ENCODE peak calls at places on chromosome 7, in four cellular contexts. One of them, this sample, is unnamed.

GRCh38 chr7:122528879-122529481 is 169.9 kb downstream of the RNF133 start:
- DNase-seq in Caki2: no peak
- DNase-seq in RWPE1: peak
- DNase-seq in stimulated activated CD4-positive, alpha-beta T cell treated with anti-CD3 and anti-CD28 coated beads, Interleukin-2, amount 100 ng/mL, for 48 hours: no peak
- DNase-seq in this sample: peak

GRCh38 chr7:38881015-38881414 is 28.0 kb downstream of the VPS41 start:
- DNase-seq in Caki2: no peak
- DNase-seq in RWPE1: no peak
- DNase-seq in stimulated activated CD4-positive, alpha-beta T cell treated with anti-CD3 and anti-CD28 coated beads, Interleukin-2, amount 100 ng/mL, for 48 hours: no peak
- DNase-seq in this sample: no peak

GRCh38 chr7:84535584-84536255 is 341.1 kb upstream of the SEMA3A start:
- DNase-seq in Caki2: peak
- DNase-seq in RWPE1: no peak
- DNase-seq in stimulated activated CD4-positive, alpha-beta T cell treated with anti-CD3 and anti-CD28 coated beads, Interleukin-2, amount 100 ng/mL, for 48 hours: no peak
- DNase-seq in this sample: no peak

GRCh38 chr7:47814905-47815613 is 133.2 kb downstream of the PKD1L1 start:
- DNase-seq in Caki2: no peak
- DNase-seq in RWPE1: no peak
- DNase-seq in stimulated activated CD4-positive, alpha-beta T cell treated with anti-CD3 and anti-CD28 coated beads, Interleukin-2, amount 100 ng/mL, for 48 hours: no peak
- DNase-seq in this sample: no peak

GRCh38 chr7:143252002-143252401 is 11.2 kb upstream of the GSTK1 start:
- DNase-seq in Caki2: no peak
- DNase-seq in RWPE1: no peak
- DNase-seq in stimulated activated CD4-positive, alpha-beta T cell treated with anti-CD3 and anti-CD28 coated beads, Interleukin-2, amount 100 ng/mL, for 48 hours: no peak
- DNase-seq in this sample: no peak

GRCh38 chr7:130272456-130273080 is 5.9 kb downstream of the CPA2 start:
- DNase-seq in Caki2: no peak
- DNase-seq in RWPE1: peak
- DNase-seq in stimulated activated CD4-positive, alpha-beta T cell treated with anti-CD3 and anti-CD28 coated beads, Interleukin-2, amount 100 ng/mL, for 48 hours: no peak
- DNase-seq in this sample: no peak

GRCh38 chr7:42747073-42747472 is 164.8 kb downstream of the C7orf25 start:
- DNase-seq in Caki2: no peak
- DNase-seq in RWPE1: no peak
- DNase-seq in stimulated activated CD4-positive, alpha-beta T cell treated with anti-CD3 and anti-CD28 coated beads, Interleukin-2, amount 100 ng/mL, for 48 hours: no peak
- DNase-seq in this sample: no peak

GRCh38 chr7:100675581-100676350 is 2.2 kb downstream of the GNB2 start:
- DNase-seq in Caki2: no peak
- DNase-seq in RWPE1: peak
- DNase-seq in stimulated activated CD4-positive, alpha-beta T cell treated with anti-CD3 and anti-CD28 coated beads, Interleukin-2, amount 100 ng/mL, for 48 hours: peak
- DNase-seq in this sample: peak

GRCh38 chr7:80593869-80594587 is 44.4 kb upstream of the CD36 start:
- DNase-seq in Caki2: no peak
- DNase-seq in RWPE1: no peak
- DNase-seq in stimulated activated CD4-positive, alpha-beta T cell treated with anti-CD3 and anti-CD28 coated beads, Interleukin-2, amount 100 ng/mL, for 48 hours: no peak
- DNase-seq in this sample: no peak

GRCh38 chr7:155192961-155193640 is 104.6 kb upstream of the INSIG1 start:
- DNase-seq in Caki2: no peak
- DNase-seq in RWPE1: no peak
- DNase-seq in stimulated activated CD4-positive, alpha-beta T cell treated with anti-CD3 and anti-CD28 coated beads, Interleukin-2, amount 100 ng/mL, for 48 hours: no peak
- DNase-seq in this sample: no peak

GRCh38 chr7:20597339-20597738 is 18.1 kb upstream of the ABCB5 start:
- DNase-seq in Caki2: no peak
- DNase-seq in RWPE1: no peak
- DNase-seq in stimulated activated CD4-positive, alpha-beta T cell treated with anti-CD3 and anti-CD28 coated beads, Interleukin-2, amount 100 ng/mL, for 48 hours: no peak
- DNase-seq in this sample: no peak

GRCh38 chr7:139914861-139915300 is 85.8 kb downstream of the TBXAS1 start:
- DNase-seq in Caki2: peak
- DNase-seq in RWPE1: no peak
- DNase-seq in stimulated activated CD4-positive, alpha-beta T cell treated with anti-CD3 and anti-CD28 coated beads, Interleukin-2, amount 100 ng/mL, for 48 hours: no peak
- DNase-seq in this sample: no peak

GRCh38 chr7:110157631-110158362 is 933.1 kb upstream of the LRRN3 start:
- DNase-seq in Caki2: no peak
- DNase-seq in RWPE1: peak
- DNase-seq in stimulated activated CD4-positive, alpha-beta T cell treated with anti-CD3 and anti-CD28 coated beads, Interleukin-2, amount 100 ng/mL, for 48 hours: no peak
- DNase-seq in this sample: no peak

GRCh38 chr7:148185050-148185449 is 405.5 kb upstream of the C7orf33 start:
- DNase-seq in Caki2: no peak
- DNase-seq in RWPE1: no peak
- DNase-seq in stimulated activated CD4-positive, alpha-beta T cell treated with anti-CD3 and anti-CD28 coated beads, Interleukin-2, amount 100 ng/mL, for 48 hours: no peak
- DNase-seq in this sample: no peak

GRCh38 chr7:2698581-2699288 is 10.7 kb downstream of the AMZ1 start:
- DNase-seq in Caki2: no peak
- DNase-seq in RWPE1: no peak
- DNase-seq in stimulated activated CD4-positive, alpha-beta T cell treated with anti-CD3 and anti-CD28 coated beads, Interleukin-2, amount 100 ng/mL, for 48 hours: peak
- DNase-seq in this sample: peak

GRCh38 chr7:148605350-148605749 is 14.8 kb downstream of the C7orf33 start:
- DNase-seq in Caki2: no peak
- DNase-seq in RWPE1: no peak
- DNase-seq in stimulated activated CD4-positive, alpha-beta T cell treated with anti-CD3 and anti-CD28 coated beads, Interleukin-2, amount 100 ng/mL, for 48 hours: no peak
- DNase-seq in this sample: no peak

GRCh38 chr7:158613481-158613880 is 25.9 kb upstream of the PTPRN2 start:
- DNase-seq in Caki2: peak
- DNase-seq in RWPE1: no peak
- DNase-seq in stimulated activated CD4-positive, alpha-beta T cell treated with anti-CD3 and anti-CD28 coated beads, Interleukin-2, amount 100 ng/mL, for 48 hours: no peak
- DNase-seq in this sample: no peak

GRCh38 chr7:82678716-82679115 is 235.1 kb upstream of the CACNA2D1 start:
- DNase-seq in Caki2: no peak
- DNase-seq in RWPE1: no peak
- DNase-seq in stimulated activated CD4-positive, alpha-beta T cell treated with anti-CD3 and anti-CD28 coated beads, Interleukin-2, amount 100 ng/mL, for 48 hours: no peak
- DNase-seq in this sample: no peak

GRCh38 chr7:43302211-43302711 is 189.8 kb downstream of the HECW1 start:
- DNase-seq in Caki2: peak
- DNase-seq in RWPE1: peak
- DNase-seq in stimulated activated CD4-positive, alpha-beta T cell treated with anti-CD3 and anti-CD28 coated beads, Interleukin-2, amount 100 ng/mL, for 48 hours: peak
- DNase-seq in this sample: peak

GRCh38 chr7:64581929-64582894 is 19.3 kb upstream of the ZNF680 start:
- DNase-seq in Caki2: no peak
- DNase-seq in RWPE1: no peak
- DNase-seq in stimulated activated CD4-positive, alpha-beta T cell treated with anti-CD3 and anti-CD28 coated beads, Interleukin-2, amount 100 ng/mL, for 48 hours: no peak
- DNase-seq in this sample: no peak

GRCh38 chr7:141094336-141095070 is 20.6 kb downstream of the TMEM178B start:
- DNase-seq in Caki2: no peak
- DNase-seq in RWPE1: no peak
- DNase-seq in stimulated activated CD4-positive, alpha-beta T cell treated with anti-CD3 and anti-CD28 coated beads, Interleukin-2, amount 100 ng/mL, for 48 hours: no peak
- DNase-seq in this sample: no peak

GRCh38 chr7:90613088-90613498 is 17.0 kb downstream of the CDK14 start:
- DNase-seq in Caki2: no peak
- DNase-seq in RWPE1: no peak
- DNase-seq in stimulated activated CD4-positive, alpha-beta T cell treated with anti-CD3 and anti-CD28 coated beads, Interleukin-2, amount 100 ng/mL, for 48 hours: peak
- DNase-seq in this sample: no peak

GRCh38 chr7:157021893-157022680 is 11.6 kb upstream of the MNX1 start:
- DNase-seq in Caki2: no peak
- DNase-seq in RWPE1: no peak
- DNase-seq in stimulated activated CD4-positive, alpha-beta T cell treated with anti-CD3 and anti-CD28 coated beads, Interleukin-2, amount 100 ng/mL, for 48 hours: no peak
- DNase-seq in this sample: no peak

GRCh38 chr7:50940621-50941020 is 157.9 kb upstream of the GRB10 start:
- DNase-seq in Caki2: no peak
- DNase-seq in RWPE1: no peak
- DNase-seq in stimulated activated CD4-positive, alpha-beta T cell treated with anti-CD3 and anti-CD28 coated beads, Interleukin-2, amount 100 ng/mL, for 48 hours: no peak
- DNase-seq in this sample: no peak

GRCh38 chr7:131431289-131431688 is 103.6 kb downstream of the MKLN1 start:
- DNase-seq in Caki2: no peak
- DNase-seq in RWPE1: peak
- DNase-seq in stimulated activated CD4-positive, alpha-beta T cell treated with anti-CD3 and anti-CD28 coated beads, Interleukin-2, amount 100 ng/mL, for 48 hours: no peak
- DNase-seq in this sample: no peak

GRCh38 chr7:123846217-123846891 is 1.4 kb downstream of the HYAL4 start:
- DNase-seq in Caki2: no peak
- DNase-seq in RWPE1: no peak
- DNase-seq in stimulated activated CD4-positive, alpha-beta T cell treated with anti-CD3 and anti-CD28 coated beads, Interleukin-2, amount 100 ng/mL, for 48 hours: no peak
- DNase-seq in this sample: peak

GRCh38 chr7:80981405-80981804 is 62.6 kb upstream of the SEMA3C start:
- DNase-seq in Caki2: no peak
- DNase-seq in RWPE1: no peak
- DNase-seq in stimulated activated CD4-positive, alpha-beta T cell treated with anti-CD3 and anti-CD28 coated beads, Interleukin-2, amount 100 ng/mL, for 48 hours: no peak
- DNase-seq in this sample: no peak

GRCh38 chr7:60706-61105 is 131.7 kb upstream of the FAM20C start:
- DNase-seq in Caki2: no peak
- DNase-seq in RWPE1: no peak
- DNase-seq in stimulated activated CD4-positive, alpha-beta T cell treated with anti-CD3 and anti-CD28 coated beads, Interleukin-2, amount 100 ng/mL, for 48 hours: no peak
- DNase-seq in this sample: no peak

GRCh38 chr7:47888371-47889265 is 59.6 kb downstream of the PKD1L1 start:
- DNase-seq in Caki2: no peak
- DNase-seq in RWPE1: no peak
- DNase-seq in stimulated activated CD4-positive, alpha-beta T cell treated with anti-CD3 and anti-CD28 coated beads, Interleukin-2, amount 100 ng/mL, for 48 hours: no peak
- DNase-seq in this sample: no peak

GRCh38 chr7:77687747-77688144 is 8.5 kb upstream of the RSBN1L start:
- DNase-seq in Caki2: no peak
- DNase-seq in RWPE1: no peak
- DNase-seq in stimulated activated CD4-positive, alpha-beta T cell treated with anti-CD3 and anti-CD28 coated beads, Interleukin-2, amount 100 ng/mL, for 48 hours: no peak
- DNase-seq in this sample: no peak

GRCh38 chr7:130734525-130735272 is 692 bp upstream of the KLF14 start:
- DNase-seq in Caki2: no peak
- DNase-seq in RWPE1: no peak
- DNase-seq in stimulated activated CD4-positive, alpha-beta T cell treated with anti-CD3 and anti-CD28 coated beads, Interleukin-2, amount 100 ng/mL, for 48 hours: no peak
- DNase-seq in this sample: peak

This sample was measured in SW480.